ENCODE peak calls at places on chromosomes 4 and X, in five cellular contexts. V is fibroblast of the aortic adventitia, W is kidney epithelial cell, M is mammary epithelial cell, Q is MCF 10A. U is an unnamed sample.

GRCh38 chr4:80049402-80049801 is 23.6 kb downstream of the ANTXR2 start:
- DNase-seq in V (no peak), W (no peak), M (no peak), Q (no peak), U (no peak)

GRCh38 chrX:75278991-75279390 is 5.1 kb downstream of the UPRT start:
- DNase-seq in V (peak), W (no peak), M (no peak), Q (no peak), U (no peak)

GRCh38 chr4:117478702-117479101 is 393.3 kb upstream of the TRAM1L1 start:
- DNase-seq in V (no peak), W (no peak), M (peak), Q (no peak), U (no peak)

GRCh38 chr4:109248322-109248895 is 54.0 kb downstream of the COL25A1 start:
- DNase-seq in V (no peak), W (no peak), M (no peak), Q (no peak), U (no peak)

GRCh38 chrX:108139303-108139702 is 47.7 kb downstream of the ATG4A start:
- DNase-seq in V (no peak), W (no peak), M (no peak), Q (no peak), U (no peak)

GRCh38 chr4:7171191-7171900 is 21.0 kb upstream of the SORCS2 start:
- DNase-seq in V (no peak), W (no peak), M (peak), Q (peak), U (no peak)

GRCh38 chrX:37679230-37679629 is 6.4 kb upstream of the XK start:
- DNase-seq in V (no peak), W (no peak), M (no peak), Q (no peak), U (no peak)

GRCh38 chr4:26242451-26242850 is 78.4 kb upstream of the RBPJ start:
- DNase-seq in V (peak), W (no peak), M (no peak), Q (no peak), U (no peak)

GRCh38 chr4:153067376-153067775 is 131.3 kb downstream of the FHDC1 start:
- DNase-seq in V (no peak), W (no peak), M (peak), Q (peak), U (no peak)

GRCh38 chrX:97616883-97617510 is 733.3 kb downstream of the RPA4 start:
- DNase-seq in V (peak), W (peak), M (peak), Q (peak), U (no peak)

GRCh38 chr4:120843840-120844527 is 78.5 kb downstream of the PRDM5 start:
- DNase-seq in V (no peak), W (no peak), M (no peak), Q (no peak), U (no peak)

GRCh38 chrX:107632291-107632690 is 4.0 kb downstream of the PRPS1 start:
- DNase-seq in V (peak), W (no peak), M (no peak), Q (no peak), U (no peak)

GRCh38 chr4:85431156-85431555 is 43.8 kb upstream of the ARHGAP24 start:
- DNase-seq in V (no peak), W (no peak), M (no peak), Q (peak), U (no peak)

GRCh38 chr4:6019316-6020263 is 1.4 kb upstream of the C4orf50 start:
- DNase-seq in V (peak), W (no peak), M (no peak), Q (peak), U (peak)

GRCh38 chr4:9781343-9782135 is at the start of gene DRD5:
- DNase-seq in V (no peak), W (no peak), M (no peak), Q (no peak), U (no peak)

GRCh38 chr4:168502886-168503285 is 6.0 kb downstream of the PALLD start:
- DNase-seq in V (no peak), W (no peak), M (no peak), Q (no peak), U (no peak)

GRCh38 chrX:21207080-21207479 is 167.1 kb upstream of the CNKSR2 start:
- DNase-seq in V (no peak), W (no peak), M (no peak), Q (no peak), U (no peak)

GRCh38 chr4:7295201-7295916 is 103.0 kb downstream of the SORCS2 start:
- DNase-seq in V (peak), W (no peak), M (no peak), Q (no peak), U (no peak)

GRCh38 chrX:153474718-153475117 is 4.3 kb upstream of the HAUS7 start:
- DNase-seq in V (peak), W (no peak), M (no peak), Q (peak), U (no peak)

GRCh38 chr4:151744614-151745013 is 16.2 kb downstream of the GATB start:
- DNase-seq in V (peak), W (peak), M (peak), Q (peak), U (no peak)

GRCh38 chr4:5203309-5203708 is 152.0 kb downstream of the STK32B start:
- DNase-seq in V (no peak), W (no peak), M (no peak), Q (no peak), U (no peak)

GRCh38 chr4:143241892-143242291 is 57.2 kb downstream of the USP38 start:
- DNase-seq in V (peak), W (no peak), M (peak), Q (peak), U (no peak)

GRCh38 chrX:24424948-24425347 is 40.1 kb upstream of the PDK3 start:
- DNase-seq in V (peak), W (no peak), M (no peak), Q (no peak), U (no peak)

GRCh38 chrX:45508459-45508858 is 307.8 kb upstream of the DIPK2B start:
- DNase-seq in V (peak), W (no peak), M (no peak), Q (peak), U (no peak)

GRCh38 chr4:168361365-168362024 is 42.9 kb upstream of the DDX60 start:
- DNase-seq in V (no peak), W (no peak), M (no peak), Q (no peak), U (no peak)

GRCh38 chr4:53640576-53641459 is 49.5 kb upstream of the LNX1 start:
- DNase-seq in V (no peak), W (no peak), M (no peak), Q (no peak), U (no peak)

GRCh38 chrX:137926090-137926489 is 360.2 kb downstream of the ZIC3 start:
- DNase-seq in V (no peak), W (no peak), M (no peak), Q (peak), U (no peak)

GRCh38 chrX:19089555-19090040 is 32.7 kb downstream of the ADGRG2 start:
- DNase-seq in V (no peak), W (no peak), M (no peak), Q (no peak), U (no peak)

GRCh38 chrX:10569946-10570345 is 50.4 kb downstream of the MID1 start:
- DNase-seq in V (no peak), W (no peak), M (peak), Q (no peak), U (no peak)

GRCh38 chr4:127601029-127601428 is 31.7 kb upstream of the INTU start:
- DNase-seq in V (peak), W (no peak), M (no peak), Q (peak), U (no peak)

GRCh38 chrX:4253092-4253491 is 539.6 kb upstream of the PRKX start:
- DNase-seq in V (no peak), W (no peak), M (no peak), Q (no peak), U (no peak)

GRCh38 chr4:67019670-67020069 is 525.6 kb downstream of the CENPC start:
- DNase-seq in V (peak), W (no peak), M (no peak), Q (no peak), U (no peak)

GRCh38 chr4:158197194-158197593 is 13.1 kb upstream of the TMEM144 start:
- DNase-seq in V (no peak), W (no peak), M (no peak), Q (no peak), U (no peak)

GRCh38 chr4:93791570-93792195 is 36.9 kb upstream of the ATOH1 start:
- DNase-seq in V (peak), W (no peak), M (peak), Q (peak), U (peak)

GRCh38 chr4:121764702-121765367 is at the start of gene SMIM43:
- DNase-seq in V (peak), W (no peak), M (peak), Q (no peak), U (peak)

GRCh38 chr4:1748465-1748995 is 27.2 kb downstream of the TACC3 start:
- DNase-seq in V (peak), W (no peak), M (peak), Q (peak), U (peak)

GRCh38 chrX:110032534-110033161 is 29.7 kb downstream of the TMEM164 start:
- DNase-seq in V (no peak), W (no peak), M (no peak), Q (no peak), U (no peak)

GRCh38 chr4:40733752-40734151 is 16.0 kb upstream of the NSUN7 start:
- DNase-seq in V (no peak), W (no peak), M (no peak), Q (no peak), U (no peak)

GRCh38 chr4:40739347-40739746 is 10.4 kb upstream of the NSUN7 start:
- DNase-seq in V (no peak), W (no peak), M (no peak), Q (no peak), U (no peak)

GRCh38 chr4:40737882-40738281 is 11.9 kb upstream of the NSUN7 start:
- DNase-seq in V (no peak), W (no peak), M (no peak), Q (no peak), U (no peak)

GRCh38 chr4:40734497-40734896 is 15.3 kb upstream of the NSUN7 start:
- DNase-seq in V (no peak), W (no peak), M (no peak), Q (no peak), U (no peak)

DNA sequence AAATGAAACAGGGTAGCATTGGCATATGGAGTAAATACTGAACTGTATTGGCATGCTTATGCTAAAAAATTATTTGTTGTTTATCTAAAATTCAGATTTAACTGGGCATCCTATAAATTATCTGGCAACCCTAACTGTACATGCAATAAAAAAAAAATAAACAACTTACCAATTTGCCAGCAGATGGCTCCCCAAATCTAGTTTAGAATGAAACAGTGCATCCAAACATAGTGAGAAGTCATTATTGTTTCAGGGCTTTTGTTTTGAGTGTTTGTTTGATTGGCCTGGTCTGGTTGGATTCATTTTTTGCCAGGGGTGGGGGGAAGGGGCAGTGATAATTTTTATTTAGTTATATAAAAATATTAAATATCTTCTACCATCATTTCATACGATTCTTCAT is 12.8 kb upstream of the NSUN7 start:
- DNase-seq in V (peak), W (no peak), M (peak), Q (peak), U (no peak)
- TF ChIP-seq CTCF in V (peak), W (peak), M (peak), Q (peak), U (peak)

GRCh38 chr4:73257995-73258667 is 467 bp downstream of the ANKRD17 start:
- DNase-seq in V (peak), W (no peak), M (peak), Q (peak), U (peak)
- TF ChIP-seq CTCF in V (peak), W (no peak), M (peak), Q (peak), U (peak)

GRCh38 chr4:16165931-16166330 is 60.3 kb downstream of the TAPT1 start:
- DNase-seq in V (no peak), W (no peak), M (no peak), Q (no peak), U (no peak)
- TF ChIP-seq CTCF in V (no peak), W (no peak), M (no peak), Q (no peak), U (no peak)

GRCh38 chrX:132463411-132463810 is 25.4 kb downstream of the MBNL3 start:
- DNase-seq in V (peak), W (no peak), M (no peak), Q (peak), U (no peak)
- TF ChIP-seq CTCF in V (peak), W (peak), M (peak), Q (peak), U (peak)

GRCh38 chr4:176306837-176307590 is 12.8 kb upstream of the SPCS3 start:
- DNase-seq in V (no peak), W (no peak), M (no peak), Q (no peak), U (no peak)

GRCh38 chr4:176309046-176309445 is 10.7 kb upstream of the SPCS3 start:
- DNase-seq in V (no peak), W (no peak), M (no peak), Q (no peak), U (no peak)

GRCh38 chr4:176309772-176310171 is 10.0 kb upstream of the SPCS3 start:
- DNase-seq in V (no peak), W (no peak), M (peak), Q (no peak), U (no peak)

GRCh38 chr4:176307591-176307920 is 12.2 kb upstream of the SPCS3 start:
- DNase-seq in V (no peak), W (no peak), M (no peak), Q (no peak), U (no peak)

DNA sequence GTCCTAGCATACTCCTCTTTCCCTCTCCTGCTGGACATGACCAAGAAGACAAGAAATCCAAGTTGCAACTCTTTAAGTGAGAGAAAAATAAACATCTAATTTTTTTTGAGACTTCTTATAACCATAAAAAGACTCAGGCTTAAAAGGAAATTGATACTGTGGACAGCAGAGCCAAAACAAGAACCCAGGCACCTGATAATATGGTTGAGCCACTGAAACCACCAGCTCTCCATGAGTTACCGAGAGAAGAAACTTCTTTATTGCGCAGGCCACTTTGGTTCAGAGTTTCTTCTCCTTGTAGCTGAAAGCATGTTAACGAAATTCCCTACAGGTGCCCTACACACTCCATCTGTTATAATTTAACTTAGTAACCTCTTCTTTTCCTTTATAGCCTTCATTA is 11.3 kb upstream of the SPCS3 start:
- DNase-seq in V (no peak), W (no peak), M (no peak), Q (no peak), U (no peak)
- TF ChIP-seq CTCF in V (no peak), W (no peak), M (no peak), Q (no peak), U (no peak)

DNA sequence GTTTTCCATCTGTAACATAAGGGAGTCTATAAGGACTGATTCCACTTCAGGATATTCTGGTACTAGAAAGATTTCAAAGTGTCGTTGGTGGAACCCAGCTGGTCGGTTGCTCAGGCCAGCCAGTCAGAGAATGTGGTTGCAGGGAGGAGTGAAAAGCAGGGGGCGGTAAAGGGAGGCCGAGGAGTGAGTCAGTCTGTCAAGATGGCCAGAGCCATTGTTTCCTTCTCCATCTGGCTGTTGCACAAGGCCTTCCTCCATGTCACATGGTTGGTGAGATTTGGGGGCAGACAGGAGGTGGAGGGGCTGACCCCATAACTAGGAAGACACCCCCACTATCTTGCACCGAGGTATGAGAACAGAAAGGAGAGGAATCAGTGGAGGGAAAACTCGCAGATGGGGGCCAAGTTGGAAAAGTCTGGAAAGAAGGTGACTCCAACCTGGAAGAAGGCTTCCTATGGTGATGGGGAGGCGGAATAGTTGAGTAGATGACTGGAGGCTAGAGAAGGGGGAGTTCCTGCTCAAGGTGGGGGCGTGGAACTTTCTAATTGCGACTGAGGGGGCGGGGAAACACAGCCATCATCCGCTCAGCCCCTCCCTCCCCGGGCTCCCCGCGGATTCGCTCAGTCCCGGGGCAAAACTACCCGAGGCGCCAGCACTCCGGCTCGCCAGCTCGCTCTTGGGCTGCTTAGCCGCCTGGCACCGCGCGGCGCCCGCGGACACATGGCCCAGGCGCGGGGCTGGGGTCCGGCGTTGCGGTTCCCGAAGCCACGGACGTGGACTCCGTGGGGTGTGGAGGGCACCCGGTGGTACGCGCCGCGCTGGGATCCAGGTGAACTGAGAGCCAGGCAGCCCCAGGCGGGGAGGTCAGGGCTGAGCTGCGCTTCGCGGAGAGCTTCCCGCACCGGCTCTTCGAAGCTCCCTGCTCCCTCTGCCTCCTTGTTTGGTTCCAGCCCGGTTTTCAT is 38.5 kb downstream of the STARD8 start:
- DNase-seq in V (peak), W (no peak), M (peak), Q (no peak), U (no peak)
- TF ChIP-seq CTCF in V (peak), W (peak), M (no peak), Q (no peak), U (no peak)

DNA sequence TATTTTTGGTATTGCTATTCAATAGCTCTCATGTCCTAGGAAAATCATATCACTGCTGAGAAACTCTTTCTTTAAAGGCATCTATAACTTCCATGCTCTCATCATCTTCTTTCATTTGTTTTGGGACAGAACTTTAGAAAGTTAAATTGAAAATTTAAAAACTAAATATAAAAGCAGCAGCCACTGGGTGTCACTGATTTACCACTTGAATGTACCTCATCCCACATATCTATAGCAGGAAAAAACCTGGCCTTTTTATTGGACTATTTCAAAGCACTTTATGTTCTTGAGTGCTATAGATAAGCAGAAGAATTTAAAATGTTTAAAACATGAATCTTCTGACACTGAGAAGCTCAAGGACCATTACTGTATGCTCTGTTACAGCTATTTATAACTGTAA is 165.3 kb upstream of the TTC29 start:
- DNase-seq in V (peak), W (no peak), M (no peak), Q (no peak), U (no peak)
- TF ChIP-seq CTCF in V (peak), W (peak), M (peak), Q (peak), U (peak)

GRCh38 chr4:56183344-56183959 is 203.8 kb downstream of the AASDH start:
- DNase-seq in V (no peak), W (no peak), M (no peak), Q (no peak), U (no peak)
- TF ChIP-seq CTCF in V (no peak), W (no peak), M (no peak), Q (no peak), U (no peak)

GRCh38 chr4:136831553-136831952 is 700.7 kb downstream of the PCDH18 start:
- DNase-seq in V (no peak), W (no peak), M (no peak), Q (peak), U (no peak)
- TF ChIP-seq CTCF in V (no peak), W (no peak), M (peak), Q (no peak), U (no peak)